ENCODE peak calls at places on chromosomes 13 and 19, in nine cellular contexts. A is stromal cell of bone marrow, I is gastrocnemius medialis, Z is GF-D8, G is fibroblast of mammary gland, U is HT1080, O is fibroblast of gingiva, D is kidney tubule cell, J is IMR-90. X is an unnamed sample.

GRCh38 chr13:97640236-97640635 is 206.3 kb downstream of the RAP2A start:
- DNase-seq in U (no peak), I (no peak), J (no peak), D (no peak), A (no peak), G (no peak), O (no peak), Z (no peak), X (no peak)

GRCh38 chr13:95813139-95813538 is 136.2 kb downstream of the DNAJC3 start:
- DNase-seq in Z (no peak), O (no peak), A (no peak), J (no peak), G (no peak), I (no peak), U (no peak), D (no peak), X (no peak)

GRCh38 chr13:71867101-71867814 is at the start of gene DACH1:
- DNase-seq in I (no peak), J (peak), Z (peak), D (peak), U (peak), A (no peak), O (peak), G (peak), X (peak)

GRCh38 chr19:3721900-3722442 is 13.8 kb downstream of the TJP3 start:
- DNase-seq in Z (no peak), J (no peak), A (no peak), U (no peak), G (no peak), D (no peak), O (no peak), I (no peak), X (no peak)

GRCh38 chr13:67643656-67644055 is 413.5 kb upstream of the PCDH9 start:
- DNase-seq in A (no peak), Z (no peak), J (no peak), G (no peak), D (no peak), O (no peak), I (no peak), U (no peak), X (no peak)

GRCh38 chr19:374886-375235 is 30.3 kb upstream of the MIER2 start:
- DNase-seq in O (no peak), Z (no peak), A (no peak), G (no peak), U (no peak), J (no peak), I (no peak), D (no peak), X (no peak)

GRCh38 chr19:8648240-8648639 is 17.8 kb downstream of the NFILZ start:
- DNase-seq in J (no peak), Z (no peak), A (no peak), G (no peak), O (no peak), U (no peak), D (no peak), I (no peak), X (no peak)

GRCh38 chr13:114119196-114119595 is 13.2 kb downstream of the RASA3 start:
- DNase-seq in G (peak), U (peak), J (peak), D (peak), Z (no peak), A (peak), O (peak), I (no peak), X (no peak)

GRCh38 chr13:111474136-111475002 is 153.9 kb downstream of the TEX29 start:
- DNase-seq in D (peak), G (peak), A (peak), O (peak), I (no peak), J (peak), U (peak), Z (no peak), X (no peak)

GRCh38 chr13:43725460-43725859 is 61.3 kb downstream of the ENOX1 start:
- DNase-seq in I (no peak), Z (no peak), G (peak), U (peak), O (peak), D (no peak), A (no peak), J (no peak), X (no peak)

GRCh38 chr19:1811942-1812425 is at the start of gene ATP8B3:
- DNase-seq in Z (no peak), A (no peak), G (no peak), U (peak), I (no peak), J (no peak), O (no peak), D (no peak), X (no peak)

GRCh38 chr13:29993716-29994488 is 143.5 kb upstream of the UBL3 start:
- DNase-seq in Z (no peak), A (peak), D (peak), G (peak), O (peak), I (no peak), J (peak), U (peak), X (no peak)

GRCh38 chr13:113448545-113448884 is 4.8 kb downstream of the ADPRHL1 start:
- DNase-seq in I (peak), U (no peak), O (no peak), J (no peak), G (no peak), Z (no peak), D (no peak), A (no peak), X (no peak)

GRCh38 chr19:46356670-46357055 is 9.8 kb downstream of the PPP5C start:
- DNase-seq in O (no peak), D (no peak), U (no peak), J (no peak), I (no peak), G (no peak), Z (no peak), A (no peak), X (no peak)

X was measured in nucleus accumbens.